ENCODE peak calls at places on chromosomes 11 and 22, in seven cellular contexts. One of them, this sample, is unnamed.

GRCh38 chr22:23850136-23850611 is 7.5 kb upstream of the SLC2A11 start:
- DNase-seq in OCI-LY7: peak; percentile 63
- DNase-seq in astrocyte: no peak
- DNase-seq in ovary: no peak
- DNase-seq in tibial nerve: no peak
- DNase-seq in dorsolateral prefrontal cortex: no peak
- DNase-seq in brain microvascular endothelial cell: no peak
- DNase-seq in this sample: no peak

GRCh38 chr11:70468256-70469230 is 70.2 kb downstream of the CTTN start:
- DNase-seq in astrocyte: no peak
- DNase-seq in brain microvascular endothelial cell: no peak
- DNase-seq in tibial nerve: no peak
- DNase-seq in ovary: no peak
- DNase-seq in dorsolateral prefrontal cortex: peak; percentile 39
- DNase-seq in OCI-LY7: no peak
- DNase-seq in this sample: no peak

GRCh38 chr11:61056566-61056965 is 45.7 kb upstream of the CD5 start:
- DNase-seq in ovary: no peak
- DNase-seq in brain microvascular endothelial cell: no peak
- DNase-seq in astrocyte: no peak
- DNase-seq in OCI-LY7: no peak
- DNase-seq in dorsolateral prefrontal cortex: no peak
- DNase-seq in tibial nerve: no peak
- DNase-seq in this sample: no peak

GRCh38 chr22:32607086-32607485 is 132.5 kb downstream of the FBXO7 start:
- DNase-seq in brain microvascular endothelial cell: no peak
- DNase-seq in astrocyte: no peak
- DNase-seq in tibial nerve: no peak
- DNase-seq in OCI-LY7: no peak
- DNase-seq in ovary: no peak
- DNase-seq in dorsolateral prefrontal cortex: no peak
- DNase-seq in this sample: no peak

GRCh38 chr22:43237280-43237679 is 50.3 kb upstream of the TTLL12 start:
- DNase-seq in ovary: no peak
- DNase-seq in dorsolateral prefrontal cortex: no peak
- DNase-seq in OCI-LY7: no peak
- DNase-seq in tibial nerve: no peak
- DNase-seq in brain microvascular endothelial cell: no peak
- DNase-seq in astrocyte: no peak
- DNase-seq in this sample: no peak

GRCh38 chr22:27637604-27638003 is 164.0 kb downstream of the MN1 start:
- DNase-seq in ovary: no peak
- DNase-seq in astrocyte: peak; percentile 45
- DNase-seq in tibial nerve: no peak
- DNase-seq in dorsolateral prefrontal cortex: no peak
- DNase-seq in brain microvascular endothelial cell: peak; percentile 67
- DNase-seq in OCI-LY7: no peak
- DNase-seq in this sample: peak; percentile 38

GRCh38 chr11:123438191-123438627 is 8.1 kb downstream of the GRAMD1B start:
- DNase-seq in brain microvascular endothelial cell: no peak
- DNase-seq in tibial nerve: no peak
- DNase-seq in OCI-LY7: no peak
- DNase-seq in dorsolateral prefrontal cortex: no peak
- DNase-seq in ovary: no peak
- DNase-seq in astrocyte: peak; percentile 27
- DNase-seq in this sample: no peak

GRCh38 chr22:47918276-47918928 is 1156.0 kb downstream of the TBC1D22A start:
- DNase-seq in tibial nerve: no peak
- DNase-seq in dorsolateral prefrontal cortex: no peak
- DNase-seq in astrocyte: no peak
- DNase-seq in OCI-LY7: peak; percentile 94
- DNase-seq in ovary: no peak
- DNase-seq in brain microvascular endothelial cell: no peak
- DNase-seq in this sample: no peak

GRCh38 chr11:37817727-37818270 is 1219.8 kb upstream of the RAG2 start:
- DNase-seq in astrocyte: no peak
- DNase-seq in dorsolateral prefrontal cortex: no peak
- DNase-seq in brain microvascular endothelial cell: no peak
- DNase-seq in ovary: no peak
- DNase-seq in OCI-LY7: no peak
- DNase-seq in tibial nerve: no peak
- DNase-seq in this sample: no peak

GRCh38 chr11:70699294-70700221 is 301.2 kb downstream of the CTTN start:
- DNase-seq in ovary: no peak
- DNase-seq in brain microvascular endothelial cell: no peak
- DNase-seq in astrocyte: no peak
- DNase-seq in dorsolateral prefrontal cortex: no peak
- DNase-seq in OCI-LY7: peak; percentile 10
- DNase-seq in tibial nerve: no peak
- DNase-seq in this sample: no peak

GRCh38 chr11:32071811-32072210 is 19.1 kb upstream of the RCN1 start:
- DNase-seq in ovary: no peak
- DNase-seq in brain microvascular endothelial cell: peak; percentile 63
- DNase-seq in astrocyte: peak; percentile 75
- DNase-seq in OCI-LY7: no peak
- DNase-seq in tibial nerve: no peak
- DNase-seq in dorsolateral prefrontal cortex: no peak
- DNase-seq in this sample: peak; percentile 44

GRCh38 chr22:32532819-32533128 is 58.2 kb downstream of the FBXO7 start:
- DNase-seq in brain microvascular endothelial cell: no peak
- DNase-seq in ovary: peak; percentile 82
- DNase-seq in tibial nerve: peak; percentile 84
- DNase-seq in OCI-LY7: no peak
- DNase-seq in dorsolateral prefrontal cortex: no peak
- DNase-seq in astrocyte: no peak
- DNase-seq in this sample: no peak

GRCh38 chr11:59463176-59463575 is 6.4 kb downstream of the OR4D6 start:
- DNase-seq in brain microvascular endothelial cell: no peak
- DNase-seq in dorsolateral prefrontal cortex: no peak
- DNase-seq in tibial nerve: peak; percentile 78
- DNase-seq in OCI-LY7: no peak
- DNase-seq in astrocyte: no peak
- DNase-seq in ovary: peak; percentile 43
- DNase-seq in this sample: no peak

GRCh38 chr11:20598487-20598886 is 921 bp upstream of the SLC6A5 start:
- DNase-seq in astrocyte: no peak
- DNase-seq in dorsolateral prefrontal cortex: no peak
- DNase-seq in ovary: no peak
- DNase-seq in OCI-LY7: no peak
- DNase-seq in tibial nerve: no peak
- DNase-seq in brain microvascular endothelial cell: no peak
- DNase-seq in this sample: no peak

GRCh38 chr11:127362754-127363153 is 362.2 kb upstream of the KIRREL3 start:
- DNase-seq in ovary: no peak
- DNase-seq in brain microvascular endothelial cell: no peak
- DNase-seq in astrocyte: no peak
- DNase-seq in tibial nerve: no peak
- DNase-seq in dorsolateral prefrontal cortex: no peak
- DNase-seq in OCI-LY7: no peak
- DNase-seq in this sample: no peak

GRCh38 chr11:76131585-76131984 is 74.7 kb downstream of the WNT11 start:
- DNase-seq in OCI-LY7: no peak
- DNase-seq in astrocyte: peak; percentile 18
- DNase-seq in ovary: no peak
- DNase-seq in tibial nerve: no peak
- DNase-seq in brain microvascular endothelial cell: no peak
- DNase-seq in dorsolateral prefrontal cortex: no peak
- DNase-seq in this sample: no peak

GRCh38 chr11:27618591-27618990 is 81.7 kb downstream of the BDNF start:
- DNase-seq in ovary: no peak
- DNase-seq in dorsolateral prefrontal cortex: no peak
- DNase-seq in tibial nerve: no peak
- DNase-seq in OCI-LY7: no peak
- DNase-seq in brain microvascular endothelial cell: no peak
- DNase-seq in astrocyte: no peak
- DNase-seq in this sample: no peak

GRCh38 chr11:84165139-84165538 is 879.0 kb upstream of the CCDC90B start:
- DNase-seq in brain microvascular endothelial cell: no peak
- DNase-seq in OCI-LY7: no peak
- DNase-seq in astrocyte: peak; percentile 75
- DNase-seq in tibial nerve: no peak
- DNase-seq in dorsolateral prefrontal cortex: no peak
- DNase-seq in ovary: no peak
- DNase-seq in this sample: no peak

GRCh38 chr22:26079009-26079408 is 90.3 kb upstream of the SEZ6L start:
- DNase-seq in astrocyte: no peak
- DNase-seq in OCI-LY7: no peak
- DNase-seq in dorsolateral prefrontal cortex: no peak
- DNase-seq in tibial nerve: no peak
- DNase-seq in ovary: no peak
- DNase-seq in brain microvascular endothelial cell: no peak
- DNase-seq in this sample: no peak

GRCh38 chr11:113082501-113082900 is 121.3 kb downstream of the NCAM1 start:
- DNase-seq in dorsolateral prefrontal cortex: no peak
- DNase-seq in OCI-LY7: no peak
- DNase-seq in tibial nerve: no peak
- DNase-seq in brain microvascular endothelial cell: no peak
- DNase-seq in astrocyte: no peak
- DNase-seq in ovary: no peak
- DNase-seq in this sample: no peak

GRCh38 chr11:2210366-2211112 is 38.9 kb upstream of the TH start:
- DNase-seq in OCI-LY7: no peak
- DNase-seq in ovary: no peak
- DNase-seq in dorsolateral prefrontal cortex: peak; percentile 31
- DNase-seq in brain microvascular endothelial cell: no peak
- DNase-seq in astrocyte: no peak
- DNase-seq in tibial nerve: no peak
- DNase-seq in this sample: no peak

GRCh38 chr11:95916049-95916448 is 7.9 kb downstream of the MTMR2 start:
- DNase-seq in ovary: no peak
- DNase-seq in brain microvascular endothelial cell: no peak
- DNase-seq in tibial nerve: no peak
- DNase-seq in OCI-LY7: no peak
- DNase-seq in astrocyte: no peak
- DNase-seq in dorsolateral prefrontal cortex: no peak
- DNase-seq in this sample: no peak

GRCh38 chr11:129278586-129279319 is 86.6 kb upstream of the ARHGAP32 start:
- DNase-seq in dorsolateral prefrontal cortex: peak; percentile 47
- DNase-seq in brain microvascular endothelial cell: no peak
- DNase-seq in ovary: peak; percentile 55
- DNase-seq in OCI-LY7: no peak
- DNase-seq in astrocyte: no peak
- DNase-seq in tibial nerve: no peak
- DNase-seq in this sample: peak; percentile 18
- TF ChIP-seq CTCF in dorsolateral prefrontal cortex: no peak
- TF ChIP-seq CTCF in brain microvascular endothelial cell: peak; percentile 6
- TF ChIP-seq CTCF in ovary: no peak
- TF ChIP-seq CTCF in OCI-LY7: no peak
- TF ChIP-seq CTCF in astrocyte: no peak
- TF ChIP-seq CTCF in tibial nerve: no peak
- TF ChIP-seq CTCF in this sample: no peak

GRCh38 chr11:82899191-82899820 is 924 bp downstream of the PRCP start:
- DNase-seq in brain microvascular endothelial cell: no peak
- DNase-seq in OCI-LY7: peak; percentile 60
- DNase-seq in ovary: no peak
- DNase-seq in astrocyte: no peak
- DNase-seq in tibial nerve: no peak
- DNase-seq in dorsolateral prefrontal cortex: no peak
- DNase-seq in this sample: no peak
- H3K27ac ChIP-seq in brain microvascular endothelial cell: no peak overlapping the region
- H3K27ac ChIP-seq in OCI-LY7: peak overlapping the region; percentile 10
- H3K27ac ChIP-seq in ovary: no peak overlapping the region
- H3K27ac ChIP-seq in astrocyte: no peak overlapping the region
- H3K27ac ChIP-seq in tibial nerve: peak overlapping the region; percentile 96
- H3K27ac ChIP-seq in dorsolateral prefrontal cortex: peak overlapping the region; percentile 94
- H3K27ac ChIP-seq in this sample: no peak overlapping the region

DNA sequence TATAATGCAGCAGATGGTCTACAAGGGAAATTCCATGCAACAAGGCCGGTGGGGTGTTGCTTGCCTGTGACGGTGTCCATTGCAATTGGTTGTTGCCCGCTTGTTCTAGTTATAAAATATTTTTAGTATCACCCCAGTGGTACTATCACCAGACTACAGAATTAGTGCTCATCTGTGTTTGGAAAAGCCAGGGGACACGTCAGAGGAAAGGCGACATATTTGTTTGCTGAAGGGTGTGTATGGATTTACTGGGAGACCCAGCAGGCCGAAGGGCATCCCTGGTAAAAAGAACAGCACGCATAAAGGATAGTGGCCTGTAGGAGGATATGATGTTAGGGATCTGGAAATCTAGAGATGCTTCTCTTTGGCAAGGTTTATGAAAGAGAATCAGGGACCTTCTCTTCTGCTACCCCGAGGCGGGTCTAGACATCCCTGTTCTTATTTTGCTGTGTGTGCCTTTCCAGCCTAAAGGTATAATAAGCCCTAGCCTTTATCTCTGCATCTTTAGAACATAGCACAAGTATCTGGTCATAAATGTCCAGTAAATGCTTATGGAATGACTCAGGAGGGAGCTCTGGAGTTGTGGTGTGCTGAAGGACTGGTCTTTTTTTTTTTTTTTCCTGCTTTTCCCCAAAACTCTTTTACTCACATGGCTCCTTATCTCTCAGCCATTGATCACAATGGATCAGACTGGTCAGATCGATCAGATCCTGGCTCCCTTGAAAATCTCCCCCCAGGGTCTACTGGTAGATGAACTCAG is 90.9 kb downstream of the LDLRAD3 start:
- DNase-seq in brain microvascular endothelial cell: peak; percentile 64
- DNase-seq in astrocyte: peak; percentile 90
- DNase-seq in tibial nerve: no peak
- DNase-seq in dorsolateral prefrontal cortex: no peak
- DNase-seq in OCI-LY7: no peak
- DNase-seq in ovary: no peak
- DNase-seq in this sample: peak; percentile 83
- TF ChIP-seq CTCF in brain microvascular endothelial cell: no peak
- TF ChIP-seq CTCF in astrocyte: no peak
- TF ChIP-seq CTCF in tibial nerve: no peak
- TF ChIP-seq CTCF in dorsolateral prefrontal cortex: no peak
- TF ChIP-seq CTCF in OCI-LY7: no peak
- TF ChIP-seq CTCF in ovary: no peak
- TF ChIP-seq CTCF in this sample: no peak

DNA sequence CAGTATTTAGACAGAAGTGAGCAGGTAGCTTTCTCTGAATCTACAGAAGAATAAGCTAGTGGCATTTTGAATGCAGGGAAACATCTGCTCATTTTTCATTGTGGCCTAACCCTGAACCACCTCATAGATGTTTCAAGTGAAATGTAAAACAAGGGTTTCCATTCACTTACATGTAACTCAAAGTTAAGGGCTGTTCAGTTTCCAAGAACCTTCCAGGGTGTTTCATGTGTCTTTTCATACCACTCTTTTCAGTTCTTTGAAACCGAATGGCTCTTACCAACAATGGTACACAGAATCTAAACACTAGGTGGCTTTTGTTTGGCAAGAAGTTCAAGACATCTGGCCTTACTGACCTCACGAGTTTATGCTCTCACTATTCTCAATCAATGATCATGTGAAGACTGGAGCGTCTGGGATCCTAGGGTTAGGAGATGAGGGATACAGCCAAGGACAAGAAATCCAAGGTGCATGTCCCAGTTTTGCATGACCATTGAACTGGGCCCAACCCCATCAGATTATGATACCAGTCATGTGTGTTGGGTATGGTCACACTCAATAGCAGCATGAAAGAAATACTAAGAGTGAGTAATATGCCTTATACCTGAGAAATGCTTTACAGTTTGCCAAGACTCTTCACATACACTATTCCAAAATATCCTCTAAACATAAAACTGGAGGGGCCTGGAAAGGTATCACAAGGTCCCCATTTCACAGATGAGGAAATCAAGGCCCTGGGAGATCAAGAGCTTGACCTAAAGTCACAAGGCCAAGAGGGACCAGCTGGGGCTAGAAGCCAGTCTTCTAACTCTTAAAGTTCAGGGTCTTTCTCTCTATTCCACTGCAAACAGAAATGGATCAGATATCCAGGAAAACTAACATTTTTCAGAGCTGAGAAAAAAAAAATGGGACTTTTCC is 92.7 kb downstream of the ETS1 start:
- DNase-seq in tibial nerve: no peak
- DNase-seq in astrocyte: no peak
- DNase-seq in ovary: no peak
- DNase-seq in OCI-LY7: no peak
- DNase-seq in brain microvascular endothelial cell: no peak
- DNase-seq in dorsolateral prefrontal cortex: no peak
- DNase-seq in this sample: no peak
- H3K27ac ChIP-seq in tibial nerve: peak overlapping the region; percentile 38
- H3K27ac ChIP-seq in astrocyte: peak overlapping the region; percentile 95
- H3K27ac ChIP-seq in ovary: no peak overlapping the region
- H3K27ac ChIP-seq in OCI-LY7: peak overlapping the region; percentile 11
- H3K27ac ChIP-seq in brain microvascular endothelial cell: peak overlapping the region; percentile 98
- H3K27ac ChIP-seq in dorsolateral prefrontal cortex: no peak overlapping the region
- H3K27ac ChIP-seq in this sample: no peak overlapping the region

This sample was measured in RWPE1.